ENCODE peak calls at places on chromosomes 16 and 17, in ten cellular contexts. One of them, this sample, is unnamed.

GRCh38 chr17:163514-164103 is 17.8 kb downstream of the DOC2B start:
- DNase-seq in fibroblast of mammary gland: no peak
- DNase-seq in endothelial cell: no peak
- DNase-seq in lung: no peak
- DNase-seq in neural progenitor cell: peak
- DNase-seq in WTC11: peak
- DNase-seq in stomach: no peak
- DNase-seq in nephron progenitor cell: no peak
- DNase-seq in coronary artery: no peak
- DNase-seq in thoracic aorta: no peak
- DNase-seq in this sample: no peak

GRCh38 chr17:77495575-77495974 is 354.8 kb downstream of the SEC14L1 start:
- DNase-seq in coronary artery: peak
- DNase-seq in fibroblast of mammary gland: no peak
- DNase-seq in WTC11: peak
- DNase-seq in stomach: no peak
- DNase-seq in nephron progenitor cell: no peak
- DNase-seq in lung: no peak
- DNase-seq in neural progenitor cell: no peak
- DNase-seq in endothelial cell: no peak
- DNase-seq in thoracic aorta: no peak
- DNase-seq in this sample: no peak

GRCh38 chr17:73278465-73279453 is 17.1 kb upstream of the CPSF4L start:
- DNase-seq in fibroblast of mammary gland: no peak
- DNase-seq in lung: no peak
- DNase-seq in stomach: peak
- DNase-seq in endothelial cell: no peak
- DNase-seq in thoracic aorta: no peak
- DNase-seq in nephron progenitor cell: no peak
- DNase-seq in coronary artery: no peak
- DNase-seq in WTC11: no peak
- DNase-seq in neural progenitor cell: no peak
- DNase-seq in this sample: no peak

GRCh38 chr16:8812162-8812843 is 14.7 kb downstream of the PMM2 start:
- DNase-seq in thoracic aorta: no peak
- DNase-seq in WTC11: no peak
- DNase-seq in fibroblast of mammary gland: no peak
- DNase-seq in nephron progenitor cell: no peak
- DNase-seq in stomach: no peak
- DNase-seq in coronary artery: no peak
- DNase-seq in endothelial cell: no peak
- DNase-seq in lung: no peak
- DNase-seq in neural progenitor cell: no peak
- DNase-seq in this sample: no peak

GRCh38 chr16:47565454-47565853 is 104.3 kb downstream of the PHKB start:
- DNase-seq in stomach: no peak
- DNase-seq in WTC11: no peak
- DNase-seq in neural progenitor cell: no peak
- DNase-seq in endothelial cell: no peak
- DNase-seq in nephron progenitor cell: no peak
- DNase-seq in lung: peak
- DNase-seq in thoracic aorta: peak
- DNase-seq in coronary artery: no peak
- DNase-seq in fibroblast of mammary gland: peak
- DNase-seq in this sample: peak

GRCh38 chr17:2703181-2703580 is 8.4 kb downstream of the CLUH start:
- DNase-seq in stomach: no peak
- DNase-seq in neural progenitor cell: no peak
- DNase-seq in coronary artery: no peak
- DNase-seq in WTC11: peak
- DNase-seq in nephron progenitor cell: no peak
- DNase-seq in lung: no peak
- DNase-seq in fibroblast of mammary gland: no peak
- DNase-seq in thoracic aorta: no peak
- DNase-seq in endothelial cell: no peak
- DNase-seq in this sample: no peak

GRCh38 chr17:35372846-35373531 is 432 bp downstream of the SLFN11 start:
- DNase-seq in WTC11: peak
- DNase-seq in neural progenitor cell: peak
- DNase-seq in coronary artery: no peak
- DNase-seq in endothelial cell: no peak
- DNase-seq in stomach: peak
- DNase-seq in lung: no peak
- DNase-seq in nephron progenitor cell: peak
- DNase-seq in thoracic aorta: no peak
- DNase-seq in fibroblast of mammary gland: peak
- DNase-seq in this sample: no peak

GRCh38 chr16:15973460-15973859 is 24.0 kb downstream of the ABCC1 start:
- DNase-seq in fibroblast of mammary gland: no peak
- DNase-seq in neural progenitor cell: no peak
- DNase-seq in coronary artery: no peak
- DNase-seq in stomach: no peak
- DNase-seq in nephron progenitor cell: no peak
- DNase-seq in endothelial cell: no peak
- DNase-seq in thoracic aorta: no peak
- DNase-seq in lung: no peak
- DNase-seq in WTC11: no peak
- DNase-seq in this sample: no peak

GRCh38 chr16:71255721-71256120 is 25.2 kb upstream of the HYDIN start:
- DNase-seq in nephron progenitor cell: peak
- DNase-seq in coronary artery: no peak
- DNase-seq in stomach: no peak
- DNase-seq in endothelial cell: no peak
- DNase-seq in lung: no peak
- DNase-seq in neural progenitor cell: peak
- DNase-seq in fibroblast of mammary gland: no peak
- DNase-seq in WTC11: no peak
- DNase-seq in thoracic aorta: no peak
- DNase-seq in this sample: no peak

GRCh38 chr16:22355487-22355908 is 18.9 kb downstream of the CDR2 start:
- DNase-seq in WTC11: no peak
- DNase-seq in nephron progenitor cell: no peak
- DNase-seq in thoracic aorta: no peak
- DNase-seq in lung: no peak
- DNase-seq in coronary artery: no peak
- DNase-seq in fibroblast of mammary gland: no peak
- DNase-seq in neural progenitor cell: no peak
- DNase-seq in endothelial cell: no peak
- DNase-seq in stomach: no peak
- DNase-seq in this sample: no peak

GRCh38 chr17:29344201-29344856 is 45.8 kb upstream of the TAOK1 start:
- DNase-seq in fibroblast of mammary gland: no peak
- DNase-seq in thoracic aorta: no peak
- DNase-seq in coronary artery: no peak
- DNase-seq in endothelial cell: no peak
- DNase-seq in neural progenitor cell: no peak
- DNase-seq in stomach: no peak
- DNase-seq in WTC11: no peak
- DNase-seq in lung: no peak
- DNase-seq in nephron progenitor cell: no peak
- DNase-seq in this sample: no peak

DNA sequence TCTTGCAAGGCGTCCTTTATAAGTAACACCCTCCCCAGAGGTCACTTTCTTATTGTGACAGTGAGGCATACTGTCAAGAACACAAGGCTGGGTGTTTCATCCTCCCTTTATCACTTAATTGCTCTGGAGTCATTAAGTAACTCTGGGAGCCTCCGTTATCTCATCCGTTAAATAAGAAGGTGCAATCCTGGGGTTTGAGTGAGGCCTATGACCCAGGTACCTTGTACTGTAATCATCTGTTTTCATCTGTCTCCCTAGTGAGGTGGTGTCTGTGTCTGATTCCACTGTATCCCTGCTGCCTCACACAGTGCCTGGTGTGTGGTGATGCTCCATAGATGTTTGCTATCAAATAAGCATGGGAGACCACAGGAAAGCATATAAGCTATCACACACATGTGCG is 17.7 kb downstream of the TNS4 start:
- DNase-seq in WTC11: no peak
- DNase-seq in coronary artery: no peak
- DNase-seq in stomach: no peak
- DNase-seq in fibroblast of mammary gland: no peak
- DNase-seq in neural progenitor cell: no peak
- DNase-seq in nephron progenitor cell: no peak
- DNase-seq in thoracic aorta: no peak
- DNase-seq in endothelial cell: no peak
- DNase-seq in lung: no peak
- DNase-seq in this sample: no peak
- TF ChIP-seq CTCF in WTC11: no peak
- TF ChIP-seq CTCF in coronary artery: no peak
- TF ChIP-seq CTCF in stomach: no peak
- TF ChIP-seq CTCF in fibroblast of mammary gland: no peak
- TF ChIP-seq CTCF in neural progenitor cell: no peak
- TF ChIP-seq CTCF in nephron progenitor cell: no peak
- TF ChIP-seq CTCF in thoracic aorta: no peak
- TF ChIP-seq CTCF in endothelial cell: no peak
- TF ChIP-seq CTCF in lung: no peak
- TF ChIP-seq CTCF in this sample: no peak

DNA sequence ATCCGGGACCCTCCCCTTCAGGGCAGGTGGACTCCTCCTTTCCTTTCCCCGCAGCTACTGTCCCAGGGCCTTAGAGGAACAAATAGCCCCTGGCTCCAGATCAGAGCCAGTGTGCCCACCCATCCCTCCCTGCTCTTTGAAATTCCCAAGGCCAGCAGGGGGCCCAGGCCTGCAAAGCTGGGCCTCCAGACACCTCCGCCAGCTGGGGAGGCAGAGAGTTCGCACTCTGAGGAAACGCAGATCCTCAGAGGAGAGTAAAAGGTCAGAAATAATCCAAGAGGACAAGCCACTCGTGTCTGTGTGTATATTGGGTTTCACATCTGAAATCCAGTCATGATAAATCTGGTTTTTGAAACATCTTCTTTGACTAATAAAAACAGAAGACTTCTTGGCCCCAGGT is 44.7 kb upstream of the TBX2 start:
- DNase-seq in thoracic aorta: no peak
- DNase-seq in fibroblast of mammary gland: no peak
- DNase-seq in endothelial cell: no peak
- DNase-seq in WTC11: peak
- DNase-seq in nephron progenitor cell: no peak
- DNase-seq in lung: no peak
- DNase-seq in neural progenitor cell: peak
- DNase-seq in stomach: no peak
- DNase-seq in coronary artery: no peak
- DNase-seq in this sample: peak
- TF ChIP-seq CTCF in thoracic aorta: no peak
- TF ChIP-seq CTCF in fibroblast of mammary gland: no peak
- TF ChIP-seq CTCF in endothelial cell: no peak
- TF ChIP-seq CTCF in WTC11: no peak
- TF ChIP-seq CTCF in nephron progenitor cell: no peak
- TF ChIP-seq CTCF in lung: no peak
- TF ChIP-seq CTCF in neural progenitor cell: no peak
- TF ChIP-seq CTCF in stomach: no peak
- TF ChIP-seq CTCF in coronary artery: no peak
- TF ChIP-seq CTCF in this sample: no peak

GRCh38 chr16:13427943-13428342 is 492.0 kb upstream of the ERCC4 start:
- DNase-seq in fibroblast of mammary gland: peak
- DNase-seq in lung: no peak
- DNase-seq in WTC11: no peak
- DNase-seq in stomach: no peak
- DNase-seq in endothelial cell: no peak
- DNase-seq in coronary artery: no peak
- DNase-seq in nephron progenitor cell: no peak
- DNase-seq in neural progenitor cell: no peak
- DNase-seq in thoracic aorta: no peak
- DNase-seq in this sample: no peak

GRCh38 chr16:13426736-13427135 is 493.2 kb upstream of the ERCC4 start:
- DNase-seq in nephron progenitor cell: no peak
- DNase-seq in WTC11: no peak
- DNase-seq in fibroblast of mammary gland: no peak
- DNase-seq in stomach: no peak
- DNase-seq in lung: no peak
- DNase-seq in neural progenitor cell: no peak
- DNase-seq in endothelial cell: no peak
- DNase-seq in thoracic aorta: no peak
- DNase-seq in coronary artery: no peak
- DNase-seq in this sample: no peak

GRCh38 chr16:13429411-13429810 is 490.5 kb upstream of the ERCC4 start:
- DNase-seq in nephron progenitor cell: no peak
- DNase-seq in endothelial cell: no peak
- DNase-seq in lung: no peak
- DNase-seq in coronary artery: no peak
- DNase-seq in thoracic aorta: no peak
- DNase-seq in neural progenitor cell: no peak
- DNase-seq in fibroblast of mammary gland: no peak
- DNase-seq in WTC11: no peak
- DNase-seq in stomach: no peak
- DNase-seq in this sample: no peak

GRCh38 chr16:13425840-13426239 is 494.1 kb upstream of the ERCC4 start:
- DNase-seq in endothelial cell: no peak
- DNase-seq in neural progenitor cell: no peak
- DNase-seq in thoracic aorta: no peak
- DNase-seq in nephron progenitor cell: no peak
- DNase-seq in stomach: no peak
- DNase-seq in lung: no peak
- DNase-seq in coronary artery: no peak
- DNase-seq in WTC11: no peak
- DNase-seq in fibroblast of mammary gland: no peak
- DNase-seq in this sample: no peak

DNA sequence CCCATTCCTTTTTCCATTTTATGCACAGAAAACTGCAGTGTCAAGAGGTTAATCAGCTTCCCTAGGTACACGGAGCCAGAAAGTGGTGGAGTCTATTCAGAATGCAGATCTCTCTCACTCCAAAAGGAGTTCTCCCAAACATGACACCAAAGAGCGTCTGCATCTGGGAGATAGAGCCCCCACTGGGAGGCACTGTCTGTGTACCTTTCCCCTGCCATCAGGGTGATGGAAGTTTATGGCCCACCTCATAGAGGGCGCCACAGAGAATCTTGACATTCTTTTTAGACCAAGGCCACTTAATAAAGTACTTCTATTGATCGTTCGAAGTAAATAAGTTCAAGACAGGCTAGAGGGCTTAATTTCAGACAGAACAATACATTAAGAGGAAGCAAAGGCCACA is 493.7 kb upstream of the ERCC4 start:
- DNase-seq in thoracic aorta: no peak
- DNase-seq in nephron progenitor cell: no peak
- DNase-seq in stomach: no peak
- DNase-seq in WTC11: peak
- DNase-seq in endothelial cell: no peak
- DNase-seq in lung: no peak
- DNase-seq in neural progenitor cell: peak
- DNase-seq in fibroblast of mammary gland: no peak
- DNase-seq in coronary artery: no peak
- DNase-seq in this sample: no peak
- TF ChIP-seq CTCF in thoracic aorta: no peak
- TF ChIP-seq CTCF in nephron progenitor cell: no peak
- TF ChIP-seq CTCF in stomach: no peak
- TF ChIP-seq CTCF in WTC11: no peak
- TF ChIP-seq CTCF in endothelial cell: no peak
- TF ChIP-seq CTCF in lung: no peak
- TF ChIP-seq CTCF in neural progenitor cell: peak
- TF ChIP-seq CTCF in fibroblast of mammary gland: no peak
- TF ChIP-seq CTCF in coronary artery: no peak
- TF ChIP-seq CTCF in this sample: no peak

DNA sequence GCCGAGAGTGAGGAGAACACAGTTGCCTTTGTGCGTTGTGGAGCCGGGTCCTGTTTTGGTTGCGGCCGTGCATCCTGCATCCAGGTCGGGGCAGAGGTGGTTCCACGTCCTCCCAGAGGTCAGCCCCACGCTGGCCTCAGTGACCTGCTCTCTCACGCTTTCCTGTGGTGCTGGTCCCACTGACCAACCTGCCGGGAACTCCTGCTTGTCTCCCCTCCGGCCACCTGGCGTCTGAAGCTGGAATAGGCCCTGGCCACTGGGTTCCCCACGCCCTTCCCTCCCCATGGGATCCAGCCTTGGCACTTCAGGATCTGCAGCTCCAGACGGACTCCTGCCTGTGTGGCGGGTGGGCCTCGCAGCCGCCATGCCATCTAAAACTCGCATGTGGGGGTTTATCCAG is 85.5 kb upstream of the ZNF750 start:
- DNase-seq in endothelial cell: no peak
- DNase-seq in fibroblast of mammary gland: no peak
- DNase-seq in stomach: no peak
- DNase-seq in lung: no peak
- DNase-seq in WTC11: no peak
- DNase-seq in neural progenitor cell: no peak
- DNase-seq in thoracic aorta: no peak
- DNase-seq in coronary artery: no peak
- DNase-seq in nephron progenitor cell: no peak
- DNase-seq in this sample: no peak
- TF ChIP-seq CTCF in endothelial cell: no peak
- TF ChIP-seq CTCF in fibroblast of mammary gland: no peak
- TF ChIP-seq CTCF in stomach: no peak
- TF ChIP-seq CTCF in lung: no peak
- TF ChIP-seq CTCF in WTC11: peak
- TF ChIP-seq CTCF in neural progenitor cell: no peak
- TF ChIP-seq CTCF in thoracic aorta: no peak
- TF ChIP-seq CTCF in coronary artery: no peak
- TF ChIP-seq CTCF in nephron progenitor cell: no peak
- TF ChIP-seq CTCF in this sample: no peak